ENCODE peak calls at places on chromosomes 4 and X, in four cellular contexts. X is A549, R is heart right ventricle, H is suprapubic skin. G is an unnamed sample.
A peak's percentile ranks its signal among the peaks of the same experiment; 100 is the strongest.

GRCh38 chrX:133333154-133333750 is 82.0 kb downstream of the GPC4 start:
- DNase-seq in X (no peak), R (no peak), H (no peak), G (no peak)

GRCh38 chr4:185914583-185915199 is 102.7 kb upstream of the SORBS2 start:
- DNase-seq in X (no peak), R (no peak), H (no peak), G (no peak)

GRCh38 chrX:1488141-1488540 is 35.4 kb upstream of the ASMTL start:
- DNase-seq in X (no peak), R (no peak), H (no peak), G (no peak)

GRCh38 chrX:96407043-96407442 is 277.6 kb upstream of the DIAPH2 start:
- DNase-seq in X (peak; percentile 4), R (no peak), H (no peak), G (peak; percentile 1)

GRCh38 chr4:155846929-155847328 is 19.1 kb downstream of the ASIC5 start:
- DNase-seq in X (no peak), R (no peak), H (no peak), G (no peak)

GRCh38 chr4:19774690-19775256 is 476.9 kb upstream of the SLIT2 start:
- DNase-seq in X (no peak), R (no peak), H (no peak), G (no peak)

GRCh38 chrX:123830309-123830708 is 29.5 kb upstream of the XIAP start:
- DNase-seq in X (peak; percentile 81), R (no peak), H (no peak), G (peak; percentile 67)

GRCh38 chr4:168631241-168632151 is 134.6 kb downstream of the PALLD start:
- DNase-seq in X (peak; percentile 62), R (peak; percentile 57), H (peak; percentile 83), G (peak; percentile 66)

GRCh38 chr4:82493721-82494425 is 63.5 kb downstream of the ENOPH1 start:
- DNase-seq in X (no peak), R (no peak), H (no peak), G (no peak)

GRCh38 chr4:156889616-156890594 is 81.7 kb downstream of the PDGFC start:
- DNase-seq in X (no peak), R (peak; percentile 21), H (no peak), G (no peak)

GRCh38 chrX:30981968-30982367 is 89.9 kb downstream of the FTHL17 start:
- DNase-seq in X (no peak), R (no peak), H (no peak), G (no peak)

GRCh38 chr4:54661686-54662085 is 3.9 kb downstream of the KIT start:
- DNase-seq in X (no peak), R (no peak), H (no peak), G (peak; percentile 77)

GRCh38 chrX:39599339-39599738 is 498.4 kb downstream of the BCOR start:
- DNase-seq in X (no peak), R (no peak), H (no peak), G (no peak)

GRCh38 chr4:5383191-5383980 is 325.0 kb downstream of the EVC2 start:
- DNase-seq in X (no peak), R (no peak), H (no peak), G (no peak)

GRCh38 chr4:26385690-26386089 is 64.9 kb downstream of the RBPJ start:
- DNase-seq in X (no peak), R (no peak), H (no peak), G (no peak)

GRCh38 chr4:125049711-125050110 is 265.0 kb upstream of the FAT4 start:
- DNase-seq in X (no peak), R (no peak), H (no peak), G (no peak)

GRCh38 chrX:145524931-145525330 is 277.6 kb downstream of the SPANXN1 start:
- DNase-seq in X (no peak), R (no peak), H (no peak), G (no peak)

GRCh38 chrX:119181491-119181890 is 53.9 kb upstream of the KIAA1210 start:
- DNase-seq in X (peak; percentile 34), R (no peak), H (no peak), G (peak; percentile 7)

GRCh38 chrX:154855256-154855655 is 20.8 kb upstream of the SMIM9 start:
- DNase-seq in X (no peak), R (no peak), H (no peak), G (no peak)

GRCh38 chrX:106178826-106179225 is 10.7 kb downstream of the PWWP3B start:
- DNase-seq in X (no peak), R (no peak), H (no peak), G (no peak)

GRCh38 chrX:100625985-100626491 is 10.6 kb downstream of the TSPAN6 start:
- DNase-seq in X (no peak), R (no peak), H (no peak), G (no peak)

GRCh38 chrX:115625577-115626301 is 64.8 kb downstream of the PLS3 start:
- DNase-seq in X (no peak), R (no peak), H (no peak), G (no peak)

GRCh38 chr4:142418697-142419096 is 427.4 kb downstream of the INPP4B start:
- DNase-seq in X (no peak), R (no peak), H (no peak), G (no peak)

GRCh38 chrX:123487226-123487625 is 245.6 kb downstream of the THOC2 start:
- DNase-seq in X (no peak), R (no peak), H (no peak), G (no peak)

GRCh38 chr4:80235451-80235850 is 31.0 kb upstream of the FGF5 start:
- DNase-seq in X (no peak), R (no peak), H (no peak), G (no peak)

GRCh38 chr4:38177792-38178665 is 217.8 kb downstream of the PTTG2 start:
- DNase-seq in X (no peak), R (peak; percentile 48), H (peak; percentile 91), G (no peak)

GRCh38 chr4:86586160-86586572 is 7.9 kb upstream of the PTPN13 start:
- DNase-seq in X (no peak), R (no peak), H (no peak), G (peak; percentile 74)

GRCh38 chr4:3302164-3302785 is 9.5 kb downstream of the RGS12 start:
- DNase-seq in X (no peak), R (no peak), H (peak; percentile 79), G (no peak)

GRCh38 chr4:185227131-185227551 is 17.7 kb downstream of the SNX25 start:
- DNase-seq in X (no peak), R (no peak), H (no peak), G (no peak)

GRCh38 chr4:127155121-127155520 is 477.6 kb upstream of the INTU start:
- DNase-seq in X (no peak), R (no peak), H (no peak), G (no peak)

GRCh38 chr4:119087656-119088055 is 48.0 kb upstream of the MYOZ2 start:
- DNase-seq in X (no peak), R (no peak), H (no peak), G (no peak)

GRCh38 chr4:15144249-15144966 is 142.1 kb downstream of the CPEB2 start:
- DNase-seq in X (no peak), R (peak; percentile 8), H (no peak), G (no peak)
- TF ChIP-seq CTCF in X (peak; percentile 14), R (no peak), H (no peak), G (no peak)

GRCh38 chr4:157980158-157980557 is 192.7 kb downstream of the GASK1B start:
- DNase-seq in X (no peak), R (no peak), H (no peak), G (no peak)
- H3K27ac ChIP-seq in X (no peak overlapping the region), R (no peak overlapping the region), H (no peak overlapping the region), G (no peak overlapping the region)

GRCh38 chrX:8849945-8850344 is 48.8 kb upstream of the FAM9A start:
- DNase-seq in X (no peak), R (no peak), H (no peak), G (no peak)
- TF ChIP-seq CTCF in X (no peak), R (no peak), H (no peak), G (no peak)

GRCh38 chrX:66914082-66914481 is 275.2 kb upstream of the EDA2R start:
- DNase-seq in X (no peak), R (no peak), H (no peak), G (peak; percentile 1)
- H3K27ac ChIP-seq in X (no peak overlapping the region), R (no peak overlapping the region), H (no peak overlapping the region), G (no peak overlapping the region)

GRCh38 chr4:15003441-15003890 is 1.2 kb downstream of the CPEB2 start:
- DNase-seq in X (no peak), R (peak; percentile 43), H (peak; percentile 82), G (peak; percentile 6)
- TF ChIP-seq CTCF in X (no peak), R (no peak), H (no peak), G (no peak)

DNA sequence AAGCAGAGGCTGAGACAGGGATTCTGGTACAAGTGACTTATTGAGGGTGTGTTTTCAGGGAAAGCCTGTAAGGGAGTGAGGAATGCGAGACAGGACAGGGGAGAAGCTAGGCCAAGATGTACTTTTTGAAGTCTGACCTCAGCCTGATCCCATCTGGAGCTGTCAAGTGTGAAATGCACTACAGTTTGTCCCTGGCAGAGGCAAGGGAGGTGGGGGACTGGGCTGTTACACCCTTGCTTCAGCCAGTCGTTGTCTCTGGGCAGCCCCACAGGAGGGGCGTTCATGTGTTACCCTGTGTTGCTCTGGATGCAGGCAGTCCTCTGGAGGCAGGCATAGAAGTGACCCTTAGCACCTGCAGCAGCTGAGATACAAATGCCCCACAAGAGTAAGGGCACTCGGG is 25.8 kb downstream of the PPEF1 start:
- DNase-seq in X (no peak), R (no peak), H (no peak), G (no peak)
- H3K27ac ChIP-seq in X (no peak overlapping the region), R (no peak overlapping the region), H (no peak overlapping the region), G (no peak overlapping the region)

GRCh38 chrX:46989548-46989947 is 77.3 kb downstream of the JADE3 start:
- DNase-seq in X (no peak), R (no peak), H (no peak), G (no peak)
- TF ChIP-seq CTCF in X (no peak), R (no peak), H (no peak), G (no peak)

DNA sequence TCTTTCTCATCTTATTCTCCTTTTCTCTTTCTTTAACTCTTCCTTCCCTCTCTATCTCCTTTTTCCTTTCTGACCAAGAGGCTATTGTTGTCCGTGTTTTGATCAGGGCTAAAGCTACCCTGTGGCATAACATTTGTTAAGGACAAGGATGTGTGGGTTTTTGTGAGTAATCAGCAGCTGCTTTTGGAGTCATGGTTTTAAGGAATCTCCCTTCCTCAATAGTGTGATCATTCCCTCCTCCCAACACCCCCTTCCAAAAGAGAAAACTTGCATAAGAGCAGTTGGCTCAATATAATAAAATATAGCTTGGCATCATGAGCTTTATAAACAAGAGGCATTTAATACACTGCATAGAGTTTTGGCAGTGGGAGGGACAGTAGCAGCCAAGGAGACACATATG is 84.6 kb downstream of the NHS start:
- DNase-seq in X (no peak), R (no peak), H (no peak), G (peak; percentile 2)
- H3K27ac ChIP-seq in X (no peak overlapping the region), R (no peak overlapping the region), H (peak overlapping the region; percentile 24), G (no peak overlapping the region)

DNA sequence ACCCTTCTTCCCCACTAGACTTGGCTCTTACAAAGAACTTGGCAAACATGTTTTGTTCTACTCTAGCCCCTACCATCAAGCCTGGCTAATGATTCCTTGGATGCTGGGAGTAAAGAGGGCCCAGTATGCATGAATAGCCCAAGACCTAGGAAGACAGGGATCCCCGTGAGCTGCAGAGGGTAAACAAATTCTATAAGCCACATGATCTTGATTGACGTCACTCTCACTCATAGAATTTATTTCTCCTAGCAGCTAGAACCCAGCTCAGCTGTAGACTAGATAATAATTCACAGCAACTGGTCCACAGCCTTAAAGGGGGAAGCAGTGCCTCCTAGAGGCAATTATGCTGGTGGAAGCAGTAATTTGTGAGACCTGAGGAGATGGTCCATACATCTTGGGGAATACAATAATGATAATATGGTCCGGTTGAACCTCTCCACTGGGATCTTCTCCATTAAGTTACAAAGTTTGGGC is 16.1 kb upstream of the USO1 start:
- DNase-seq in X (no peak), R (no peak), H (no peak), G (no peak)
- TF ChIP-seq CTCF in X (peak; percentile 28), R (no peak), H (no peak), G (no peak)

G was measured in RWPE1.